ENCODE peak calls at places on chromosomes 3 and 15, in nine cellular contexts. N is K562, P is uterus, R is heart left ventricle, E is stomach, A is endothelial cell of umbilical vein, M is IMR-90, W is sigmoid colon, U is suprapubic skin. B is an unnamed sample.

GRCh38 chr3:64533565-64534317 is 154.1 kb downstream of the ADAMTS9 start:
- DNase-seq in M (peak), N (peak), W (peak), U (peak), E (peak), R (peak), P (peak), A (peak), B (peak)

GRCh38 chr15:78263907-78264303 is 457 bp upstream of the DNAJA4 start:
- DNase-seq in E (peak), R (no peak), W (no peak), U (no peak), A (no peak), P (no peak), M (no peak), N (no peak), B (no peak)

GRCh38 chr3:50164056-50164455 is 8.9 kb downstream of the SEMA3F start:
- DNase-seq in E (peak), W (peak), A (peak), U (peak), R (peak), M (peak), P (peak), N (no peak), B (peak)

GRCh38 chr3:156307704-156308103 is 187.3 kb downstream of the KCNAB1 start:
- DNase-seq in W (peak), M (peak), A (peak), R (peak), E (peak), P (peak), U (no peak), N (no peak), B (no peak)

GRCh38 chr3:45137656-45138181 is 8.5 kb downstream of the CDCP1 start:
- DNase-seq in E (no peak), U (no peak), M (no peak), N (peak), A (no peak), W (no peak), P (no peak), R (no peak), B (no peak)

GRCh38 chr3:72549819-72550581 is 298.2 kb downstream of the SHQ1 start:
- DNase-seq in A (no peak), R (no peak), E (no peak), P (no peak), W (no peak), M (no peak), U (no peak), N (peak), B (no peak)

GRCh38 chr15:96503276-96503675 is 172.8 kb downstream of the NR2F2 start:
- DNase-seq in M (no peak), P (no peak), N (no peak), E (no peak), W (no peak), A (no peak), U (no peak), R (no peak), B (no peak)

GRCh38 chr3:150247456-150247855 is 160.6 kb upstream of the TSC22D2 start:
- DNase-seq in U (no peak), R (no peak), P (no peak), W (no peak), A (no peak), N (no peak), M (no peak), E (no peak), B (no peak)

GRCh38 chr3:173238091-173238490 is 97.1 kb upstream of the SPATA16 start:
- DNase-seq in P (no peak), N (peak), W (no peak), A (no peak), M (no peak), R (no peak), E (no peak), U (no peak), B (no peak)

GRCh38 chr3:187227658-187228258 is 30.5 kb downstream of the RTP1 start:
- DNase-seq in E (no peak), N (no peak), U (no peak), A (no peak), R (no peak), P (no peak), W (no peak), M (peak), B (no peak)

GRCh38 chr15:28861031-28861534 is 12.6 kb upstream of the GOLGA6L7 start:
- DNase-seq in E (no peak), U (no peak), P (no peak), N (no peak), A (no peak), M (peak), R (no peak), W (no peak), B (no peak)

GRCh38 chr3:71602256-71602655 is 18.7 kb upstream of the FOXP1 start:
- DNase-seq in P (no peak), M (no peak), E (no peak), U (no peak), A (no peak), W (no peak), R (no peak), N (no peak), B (no peak)

GRCh38 chr3:73658227-73658626 is 33.5 kb upstream of the PDZRN3 start:
- DNase-seq in N (no peak), A (no peak), M (no peak), P (no peak), R (no peak), U (no peak), E (no peak), W (no peak), B (no peak)

GRCh38 chr3:57152150-57152549 is 13.0 kb downstream of the IL17RD start:
- DNase-seq in A (no peak), E (no peak), U (no peak), P (no peak), M (no peak), R (no peak), N (no peak), W (no peak), B (peak)

GRCh38 chr3:64972793-64973192 is 285.0 kb upstream of the ADAMTS9 start:
- DNase-seq in E (no peak), P (no peak), U (no peak), A (no peak), R (no peak), N (no peak), W (no peak), M (peak), B (no peak)

GRCh38 chr3:115784739-115785571 is 161.6 kb downstream of the GAP43 start:
- DNase-seq in P (no peak), A (peak), N (no peak), M (peak), E (no peak), U (no peak), R (no peak), W (no peak), B (no peak)

GRCh38 chr15:77650285-77650684 is 17.6 kb upstream of the LINGO1 start:
- DNase-seq in W (no peak), M (no peak), N (peak), E (no peak), R (peak), A (peak), U (no peak), P (no peak), B (no peak)

GRCh38 chr3:33139996-33140395 is 26.2 kb downstream of the CRTAP start:
- DNase-seq in U (no peak), R (no peak), N (no peak), M (peak), A (no peak), P (no peak), W (no peak), E (no peak), B (no peak)

GRCh38 chr3:109025896-109026295 is 72.2 kb upstream of the GUCA1C start:
- DNase-seq in P (no peak), W (no peak), N (no peak), M (no peak), R (no peak), U (no peak), E (no peak), A (no peak), B (no peak)

GRCh38 chr3:186251948-186252619 is 110.0 kb downstream of the DGKG start:
- DNase-seq in P (no peak), E (no peak), U (no peak), M (no peak), W (no peak), A (no peak), N (peak), R (no peak), B (peak)

GRCh38 chr15:50315814-50316630 is 39.0 kb downstream of the GABPB1 start:
- DNase-seq in U (no peak), E (no peak), N (peak), P (no peak), W (no peak), M (peak), R (no peak), A (peak), B (no peak)

GRCh38 chr3:38726751-38727150 is 77.3 kb upstream of the SCN5A start:
- DNase-seq in E (no peak), U (no peak), N (no peak), R (no peak), P (no peak), A (no peak), W (no peak), M (no peak), B (no peak)

GRCh38 chr15:77486542-77487478 is 66.1 kb downstream of the HMG20A start:
- DNase-seq in P (no peak), M (no peak), W (no peak), A (no peak), E (no peak), R (no peak), N (no peak), U (no peak), B (no peak)

GRCh38 chr3:86800116-86800515 is 190.8 kb downstream of the VGLL3 start:
- DNase-seq in U (no peak), P (no peak), N (no peak), M (no peak), E (no peak), R (no peak), W (no peak), A (no peak), B (no peak)

GRCh38 chr15:87744815-87745214 is 511.7 kb downstream of the NTRK3 start:
- DNase-seq in A (no peak), E (no peak), W (no peak), M (no peak), N (peak), P (no peak), R (no peak), U (no peak), B (no peak)

DNA sequence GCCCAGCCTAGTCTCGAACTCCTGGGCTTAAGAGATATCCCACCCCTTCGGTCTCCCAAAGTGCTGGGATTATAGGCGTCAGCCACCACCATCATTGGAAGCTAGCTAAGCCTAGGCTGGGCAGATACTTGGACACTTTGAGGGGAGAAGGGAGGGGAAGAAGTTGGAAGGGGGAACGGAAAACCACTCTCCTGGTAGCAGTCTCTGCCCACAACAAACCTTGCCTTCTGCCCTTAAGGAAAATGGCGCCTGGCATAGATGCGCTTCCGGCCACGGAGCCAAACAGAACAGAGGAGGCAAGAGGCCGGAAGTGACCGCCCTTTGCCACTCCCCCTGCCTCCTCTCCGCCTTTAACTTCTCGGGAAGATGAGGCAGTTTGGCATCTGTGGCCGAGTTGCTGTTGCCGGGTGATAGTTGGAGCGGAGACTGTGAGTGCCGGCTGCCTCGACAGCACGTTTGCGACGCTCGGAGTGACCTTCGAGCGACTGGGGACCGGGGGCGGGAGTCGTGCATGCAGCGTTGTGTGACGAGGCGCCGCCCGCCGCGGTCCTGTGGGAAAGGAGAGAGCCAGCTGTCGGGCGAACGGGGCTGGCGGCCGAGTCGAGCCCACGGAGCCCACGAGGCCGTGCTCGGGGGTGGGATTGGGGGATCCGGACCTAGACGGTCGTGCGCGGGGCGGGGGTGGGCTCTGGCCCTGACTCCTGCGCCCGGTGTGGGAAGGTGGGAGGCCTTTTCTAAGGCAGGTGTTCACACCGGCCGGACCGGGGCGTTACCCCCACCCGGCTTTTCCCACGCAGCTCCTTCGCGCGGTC is at the start of gene MFN1:
- DNase-seq in A (peak), R (peak), N (peak), W (peak), M (peak), P (peak), U (peak), E (peak), B (peak)
- TF ChIP-seq POLR2A in A (peak), R (no peak), N (peak), W (peak), M (peak), P (peak), U (peak), E (no peak), B (no peak)

GRCh38 chr3:152540120-152540519 is 271.4 kb downstream of the MBNL1 start:
- DNase-seq in W (no peak), P (no peak), M (no peak), U (no peak), R (no peak), E (no peak), A (no peak), N (no peak), B (no peak)

GRCh38 chr3:152538518-152538917 is 269.8 kb downstream of the MBNL1 start:
- DNase-seq in N (no peak), E (no peak), P (no peak), M (no peak), R (no peak), A (no peak), U (no peak), W (no peak), B (no peak)

DNA sequence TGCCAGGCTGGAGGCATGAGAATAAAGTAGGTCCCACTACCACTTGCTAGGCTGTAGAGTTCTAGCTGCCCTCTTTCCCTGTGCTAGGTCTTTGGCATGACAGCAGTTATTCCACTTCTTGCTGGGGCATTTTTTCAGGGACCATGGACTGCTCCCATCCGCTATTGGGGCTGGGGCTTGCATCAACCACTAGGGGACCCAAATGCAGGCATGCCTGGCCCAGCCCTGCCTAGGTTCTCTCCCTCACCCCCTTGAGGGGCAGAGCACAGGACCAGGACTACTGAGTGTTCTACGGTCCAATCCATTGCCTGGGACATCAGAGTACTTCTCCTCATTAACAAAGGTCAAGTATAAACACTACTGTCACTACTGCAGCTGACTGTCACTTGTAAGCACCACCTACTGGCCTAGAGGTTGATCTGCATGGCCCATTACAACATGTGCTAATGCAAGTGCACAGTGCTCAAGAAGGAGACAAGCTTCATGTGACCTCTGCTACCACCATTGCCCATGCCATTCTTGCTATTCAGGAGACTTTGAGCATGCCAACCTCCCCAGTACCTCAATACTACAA is 270.5 kb downstream of the MBNL1 start:
- DNase-seq in E (no peak), U (no peak), W (no peak), A (no peak), R (no peak), M (no peak), N (no peak), P (no peak), B (no peak)
- TF ChIP-seq CTCF in E (no peak), U (no peak), W (no peak), A (peak), R (no peak), M (no peak), N (peak), P (no peak), B (no peak)

GRCh38 chr3:43619593-43619992 is 2.2 kb downstream of the ANO10 start:
- DNase-seq in A (no peak), U (no peak), R (no peak), M (no peak), E (no peak), P (no peak), N (no peak), W (no peak), B (no peak)

GRCh38 chr3:43621974-43622739 is at the start of gene ANO10:
- DNase-seq in E (peak), N (peak), U (peak), P (peak), A (peak), M (peak), W (peak), R (peak), B (peak)

GRCh38 chr3:43624619-43625305 is 3.0 kb upstream of the ANO10 start:
- DNase-seq in A (no peak), P (no peak), E (no peak), W (no peak), M (no peak), R (no peak), U (no peak), N (no peak), B (no peak)

GRCh38 chr3:43620953-43621405 is 832 bp downstream of the ANO10 start:
- DNase-seq in E (no peak), M (peak), A (peak), U (no peak), W (no peak), N (peak), P (no peak), R (no peak), B (no peak)

GRCh38 chr3:43621406-43621973 is 321 bp downstream of the ANO10 start:
- DNase-seq in U (peak), N (peak), A (no peak), W (no peak), E (peak), M (no peak), R (peak), P (no peak), B (peak)
- TF ChIP-seq POLR2A in U (no peak), N (no peak), A (no peak), W (peak), E (no peak), M (no peak), R (no peak), P (peak), B (no peak)

GRCh38 chr3:134641671-134642300 is 9.0 kb downstream of the KY start:
- DNase-seq in N (no peak), P (no peak), U (no peak), E (peak), M (no peak), A (no peak), R (no peak), W (no peak), B (peak)

GRCh38 chr3:134642445-134643149 is 8.2 kb downstream of the KY start:
- DNase-seq in M (no peak), A (no peak), W (no peak), P (no peak), E (peak), U (no peak), N (no peak), R (no peak), B (no peak)

GRCh38 chr3:134643150-134643675 is 7.6 kb downstream of the KY start:
- DNase-seq in U (no peak), M (no peak), N (no peak), W (no peak), R (no peak), A (no peak), E (peak), P (no peak), B (peak)

GRCh38 chr3:134640378-134640777 is 10.4 kb downstream of the KY start:
- DNase-seq in P (no peak), E (no peak), W (no peak), N (no peak), M (no peak), U (no peak), A (no peak), R (no peak), B (peak)

DNA sequence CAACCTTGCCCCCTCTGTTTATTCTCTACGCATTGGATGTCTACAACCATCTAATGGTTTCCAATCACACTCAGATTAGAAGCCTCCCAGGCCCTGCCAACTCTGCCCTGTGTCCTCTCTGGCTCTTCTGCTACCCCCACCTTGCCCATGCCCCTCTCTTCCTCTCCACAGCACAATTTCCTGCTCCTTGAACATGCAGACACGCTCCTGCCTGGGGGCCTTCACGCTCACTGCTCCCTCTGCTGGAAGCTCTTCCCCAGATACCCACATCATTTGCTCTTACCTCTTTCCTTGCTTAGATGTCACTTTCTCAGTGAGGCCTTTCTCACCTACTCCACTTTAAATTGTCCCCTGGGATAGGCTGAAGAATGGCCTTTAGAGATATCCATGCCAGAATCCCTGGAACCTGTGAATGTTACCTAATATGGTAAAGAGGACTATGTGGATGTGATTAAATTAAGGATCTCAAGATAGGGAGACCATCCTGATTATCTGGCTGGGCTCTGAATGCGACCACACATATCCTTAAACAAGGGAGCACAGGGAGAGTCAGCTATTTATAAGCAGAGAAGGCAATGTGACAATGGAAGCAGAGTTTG is 9.9 kb downstream of the KY start:
- DNase-seq in R (no peak), U (no peak), W (no peak), M (peak), P (no peak), N (peak), E (peak), A (peak), B (no peak)
- TF ChIP-seq CTCF in R (peak), U (no peak), W (no peak), M (peak), P (no peak), N (peak), E (peak), A (peak), B (no peak)

GRCh38 chr15:76310470-76311070 is 699 bp downstream of the ETFA start:
- DNase-seq in M (no peak), N (peak), W (no peak), P (peak), R (no peak), U (no peak), A (peak), E (no peak), B (no peak)

GRCh38 chr15:76312540-76313174 is 1.4 kb upstream of the ETFA start:
- DNase-seq in N (peak), R (no peak), E (no peak), U (no peak), M (peak), P (no peak), W (no peak), A (peak), B (no peak)

GRCh38 chr15:76309561-76310330 is 1.5 kb downstream of the ETFA start:
- DNase-seq in M (no peak), A (peak), R (peak), U (no peak), W (no peak), P (no peak), E (no peak), N (no peak), B (no peak)

GRCh38 chr15:76313731-76314130 is 2.5 kb upstream of the ETFA start:
- DNase-seq in M (no peak), E (no peak), P (no peak), N (peak), R (peak), A (no peak), U (no peak), W (no peak), B (no peak)

GRCh38 chr15:76311071-76311956 is at the start of gene ETFA:
- DNase-seq in M (peak), R (peak), W (peak), A (peak), P (peak), N (peak), E (peak), U (peak), B (peak)
- TF ChIP-seq POLR2A in M (peak), R (peak), W (peak), A (peak), P (peak), N (peak), E (no peak), U (peak), B (no peak)

GRCh38 chr3:151379083-151379734 is 5.3 kb downstream of the P2RY12 start:
- DNase-seq in N (peak), R (no peak), A (peak), U (no peak), E (no peak), W (no peak), P (no peak), M (no peak), B (no peak)
- TF ChIP-seq CTCF in N (peak), R (peak), A (peak), U (no peak), E (no peak), W (no peak), P (no peak), M (peak), B (no peak)

GRCh38 chr3:124034016-124034808 is 42.3 kb upstream of the ROPN1 start:
- DNase-seq in W (no peak), P (peak), U (no peak), M (no peak), A (peak), E (no peak), N (peak), R (peak), B (no peak)
- TF ChIP-seq POLR2A in W (no peak), P (no peak), U (no peak), M (no peak), A (no peak), E (no peak), N (no peak), R (no peak), B (no peak)